ENCODE peak calls at places on chromosomes 3 and 15, in four cellular contexts. Y, A, J and V are unnamed samples.
A peak's percentile ranks its signal among the peaks of the same experiment; 100 is the strongest.

GRCh38 chr3:38834110-38834509 is 18.1 kb upstream of the SCN10A start:
- DNase-seq in Y (no peak), A (peak; percentile 67), J (no peak), V (peak; percentile 60)

GRCh38 chr3:69505770-69506407 is 120.0 kb upstream of the FRMD4B start:
- DNase-seq in Y (peak; percentile 70), A (no peak), J (no peak), V (no peak)

GRCh38 chr15:92832992-92833438 is 67.1 kb upstream of the CHD2 start:
- DNase-seq in Y (no peak), A (no peak), J (no peak), V (no peak)

GRCh38 chr3:100911956-100912355 is 81.3 kb downstream of the ABI3BP start:
- DNase-seq in Y (no peak), A (no peak), J (no peak), V (no peak)

GRCh38 chr3:151086484-151087456 is 1.3 kb downstream of the MED12L start:
- DNase-seq in Y (peak; percentile 85), A (peak; percentile 85), J (peak; percentile 90), V (peak; percentile 84)

GRCh38 chr3:127044996-127045395 is 62.1 kb downstream of the PLXNA1 start:
- DNase-seq in Y (peak; percentile 71), A (peak; percentile 17), J (no peak), V (peak; percentile 61)

GRCh38 chr15:27757050-27757449 is 342.1 kb downstream of the OCA2 start:
- DNase-seq in Y (peak; percentile 50), A (no peak), J (no peak), V (no peak)

GRCh38 chr3:184765730-184766074 is 46.3 kb upstream of the VPS8 start:
- DNase-seq in Y (no peak), A (no peak), J (no peak), V (no peak)

GRCh38 chr3:177443469-177443868 is 246.2 kb upstream of the TBL1XR1 start:
- DNase-seq in Y (no peak), A (no peak), J (no peak), V (no peak)

GRCh38 chr3:117761992-117762944 is 1052.7 kb downstream of the TUSC7 start:
- DNase-seq in Y (no peak), A (no peak), J (no peak), V (no peak)

GRCh38 chr15:101013151-101013550 is 94.0 kb downstream of the LRRK1 start:
- DNase-seq in Y (no peak), A (no peak), J (no peak), V (no peak)

GRCh38 chr3:25266677-25267076 is 161.4 kb upstream of the RARB start:
- DNase-seq in Y (no peak), A (no peak), J (no peak), V (no peak)

GRCh38 chr3:75049581-75049980 is 435.1 kb upstream of the CNTN3 start:
- DNase-seq in Y (no peak), A (no peak), J (no peak), V (no peak)

GRCh38 chr3:9172851-9173320 is 76.6 kb downstream of the SRGAP3 start:
- DNase-seq in Y (no peak), A (peak; percentile 58), J (no peak), V (no peak)

GRCh38 chr15:85741662-85742061 is 53.1 kb downstream of the KLHL25 start:
- DNase-seq in Y (no peak), A (peak; percentile 14), J (no peak), V (no peak)

GRCh38 chr3:20935791-20936190 is 749.8 kb upstream of the SGO1 start:
- DNase-seq in Y (no peak), A (no peak), J (no peak), V (no peak)

GRCh38 chr3:22439626-22440025 is 688.6 kb upstream of the ZNF385D start:
- DNase-seq in Y (no peak), A (no peak), J (no peak), V (no peak)